ENCODE peak calls at places on chromosome 6, in five cellular contexts. S, A, V, E and L are unnamed samples. For H3K27me3, the result is how much of the 10 kb centered on the place peaks cover.

GRCh38 chr6:169167581-169168301 is 85.9 kb downstream of the THBS2 start:
- DNase-seq in S (peak), A (no peak), V (no peak), E (no peak), L (no peak)

GRCh38 chr6:150068173-150068785 is 642 bp downstream of the ULBP3 start:
- DNase-seq in S (no peak), A (no peak), V (no peak), E (no peak), L (no peak)

GRCh38 chr6:44002071-44002590 is 125.1 kb downstream of the MRPL14 start:
- DNase-seq in S (no peak), A (no peak), V (peak), E (no peak), L (no peak)

GRCh38 chr6:122778334-122778733 is 1.2 kb upstream of the FABP7 start:
- DNase-seq in S (no peak), A (no peak), V (peak), E (no peak), L (no peak)

GRCh38 chr6:84581494-84582259 is 182.7 kb downstream of the TBX18 start:
- DNase-seq in S (no peak), A (no peak), V (no peak), E (no peak), L (no peak)

GRCh38 chr6:166971271-166971670 is 14.9 kb upstream of the RNASET2 start:
- DNase-seq in S (no peak), A (no peak), V (no peak), E (no peak), L (no peak)

GRCh38 chr6:15331143-15331542 is 85.3 kb downstream of the JARID2 start:
- DNase-seq in S (no peak), A (peak), V (no peak), E (no peak), L (no peak)

GRCh38 chr6:4351857-4352669 is 216.7 kb upstream of the ECI2 start:
- DNase-seq in S (peak), A (peak), V (peak), E (peak), L (no peak)

GRCh38 chr6:25175216-25175615 is 104.0 kb upstream of the CARMIL1 start:
- DNase-seq in S (no peak), A (no peak), V (no peak), E (no peak), L (no peak)

GRCh38 chr6:31304683-31305082 is 32.8 kb upstream of the HLA-C start:
- DNase-seq in S (no peak), A (no peak), V (no peak), E (no peak), L (no peak)

GRCh38 chr6:20583447-20583806 is 49.2 kb downstream of the CDKAL1 start:
- DNase-seq in S (no peak), A (no peak), V (no peak), E (no peak), L (no peak)

GRCh38 chr6:130425532-130425931 is 59.7 kb downstream of the TMEM200A start:
- DNase-seq in S (no peak), A (no peak), V (no peak), E (no peak), L (no peak)

GRCh38 chr6:108123946-108124345 is 41.9 kb upstream of the NR2E1 start:
- DNase-seq in S (no peak), A (no peak), V (peak), E (no peak), L (no peak)

GRCh38 chr6:106134906-106135634 is 48.9 kb downstream of the PRDM1 start:
- DNase-seq in S (no peak), A (peak), V (no peak), E (no peak), L (no peak)

GRCh38 chr6:106973841-106974336 is 640 bp downstream of the CD24 start:
- DNase-seq in S (no peak), A (no peak), V (peak), E (peak), L (no peak)

GRCh38 chr6:912871-913663 is 220.1 kb upstream of the EXOC2 start:
- DNase-seq in S (peak), A (no peak), V (peak), E (no peak), L (no peak)

GRCh38 chr6:113596907-113597583 is 260.1 kb upstream of the MARCKS start:
- DNase-seq in S (peak), A (no peak), V (no peak), E (no peak), L (no peak)

GRCh38 chr6:141464490-141464889 is 668.2 kb upstream of the GJE1 start:
- DNase-seq in S (peak), A (no peak), V (no peak), E (no peak), L (no peak)

GRCh38 chr6:75759207-75759606 is 10.2 kb downstream of the MYO6 start:
- DNase-seq in S (no peak), A (no peak), V (peak), E (no peak), L (no peak)

GRCh38 chr6:11744753-11745152 is 33.9 kb downstream of the ADTRP start:
- DNase-seq in S (peak), A (peak), V (no peak), E (no peak), L (no peak)

GRCh38 chr6:24719125-24719931 is at the start of gene C6orf62:
- DNase-seq in S (peak), A (peak), V (peak), E (no peak), L (peak)

GRCh38 chr6:32116674-32117073 is 7.5 kb upstream of the TNXB start:
- DNase-seq in S (no peak), A (no peak), V (peak), E (no peak), L (no peak)

GRCh38 chr6:27814665-27815424 is 97.4 kb downstream of the OR2B2 start:
- DNase-seq in S (peak), A (peak), V (peak), E (no peak), L (peak)
- H3K27ac ChIP-seq in S (no peak), A (no peak), V (peak), E (peak), L (peak)

GRCh38 chr6:42735976-42736375 is 9.9 kb downstream of the TBCC start:
- DNase-seq in S (no peak), A (no peak), V (no peak), E (no peak), L (no peak)
- TF ChIP-seq CTCF in S (no peak), A (no peak), V (no peak), E (no peak), L (no peak)

GRCh38 chr6:41471064-41471895 is 74.9 kb upstream of the FOXP4 start:
- DNase-seq in S (no peak), A (no peak), V (no peak), E (no peak), L (no peak)
- H3K27me3 ChIP-seq in S (under half), A (under half), V (under half), E (under half), L (under half)

DNA sequence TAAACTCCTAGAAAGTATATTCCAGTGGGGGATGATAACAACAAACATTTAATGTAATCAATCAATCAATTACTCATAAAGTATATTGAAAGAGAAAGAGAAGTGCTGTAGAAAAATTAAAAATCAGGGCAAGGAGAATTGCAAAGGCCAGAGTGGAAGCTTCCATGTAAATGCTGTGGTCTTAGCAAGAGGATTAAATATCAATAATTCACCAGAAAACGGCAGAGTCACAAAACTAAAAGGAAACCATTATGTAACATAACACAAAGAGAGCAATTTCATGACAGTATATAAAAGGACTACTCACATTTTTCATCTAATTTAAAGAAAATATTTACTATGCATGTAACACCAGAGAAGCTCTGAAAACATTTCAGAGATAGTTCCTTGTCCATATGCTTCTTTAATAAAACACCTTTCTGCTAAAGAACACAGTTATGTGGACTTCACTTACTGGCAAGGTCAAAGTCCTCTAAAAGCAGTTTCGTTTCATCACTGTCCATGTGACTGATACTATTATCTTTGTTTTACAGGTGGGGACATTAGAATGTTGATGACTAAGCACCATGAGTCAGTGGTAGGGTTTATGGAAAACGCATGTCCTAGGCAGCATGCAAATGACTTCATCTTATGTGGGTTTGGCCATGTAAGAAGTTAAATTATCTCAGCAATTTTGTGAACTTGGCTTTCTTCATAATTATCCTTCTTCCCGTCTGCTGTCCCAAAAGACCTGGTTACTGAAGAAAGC is 185.7 kb upstream of the TENT5A start:
- DNase-seq in S (no peak), A (peak), V (no peak), E (no peak), L (no peak)
- H3K27ac ChIP-seq in S (no peak), A (no peak), V (no peak), E (no peak), L (no peak)

DNA sequence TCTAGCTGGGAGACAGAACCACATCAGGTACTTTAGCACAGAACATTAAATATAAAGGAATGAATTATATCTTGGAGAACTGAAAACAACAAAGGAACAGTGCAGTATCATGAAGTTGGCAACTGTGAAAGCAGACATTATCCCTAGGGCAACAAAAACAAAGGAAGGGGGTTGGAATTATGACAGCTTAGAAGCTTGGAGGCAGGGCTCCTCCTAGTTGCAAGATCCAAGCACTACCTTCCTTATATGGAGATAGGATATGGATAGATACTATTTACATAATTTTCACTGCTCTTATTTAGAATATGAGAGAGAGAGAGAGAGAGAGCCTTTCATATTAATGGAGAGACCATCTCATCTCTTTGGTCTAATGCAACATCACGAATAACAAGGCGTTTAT is 27.0 kb downstream of the TMEM14A start:
- DNase-seq in S (no peak), A (no peak), V (no peak), E (no peak), L (no peak)
- TF ChIP-seq CTCF in S (no peak), A (no peak), V (peak), E (no peak), L (no peak)

GRCh38 chr6:90301816-90302215 is 5.2 kb upstream of the BACH2 start:
- DNase-seq in S (no peak), A (no peak), V (no peak), E (no peak), L (no peak)
- H3K27me3 ChIP-seq in S (under half), A (under half), V (under half), E (under half), L (under half)